ENCODE peak calls at places on chromosomes 3 and 15, in ten cellular contexts. B is adrenal gland, V is thoracic aorta, L is ovary, D is HFF-Myc, K is retinal pigment epithelial cell, Y is cardiac fibroblast, I is fibroblast of pulmonary artery, S is upper lobe of right lung, H is K562. X is an unnamed sample.

GRCh38 chr3:66454464-66454859 is 46.4 kb downstream of the LRIG1 start:
- DNase-seq in I (no peak), S (no peak), H (no peak), L (no peak), K (no peak), Y (no peak), D (no peak), B (no peak), V (no peak), X (no peak)

GRCh38 chr15:90451215-90451850 is 63.3 kb downstream of the IQGAP1 start:
- DNase-seq in K (no peak), S (no peak), H (no peak), V (no peak), B (no peak), I (no peak), L (no peak), Y (peak), D (peak), X (no peak)

GRCh38 chr3:13108861-13109260 is 35.6 kb upstream of the IQSEC1 start:
- DNase-seq in I (no peak), D (no peak), B (no peak), H (no peak), V (no peak), L (no peak), Y (no peak), S (peak), K (no peak), X (no peak)

GRCh38 chr15:62803856-62804400 is 238.6 kb upstream of the TPM1 start:
- DNase-seq in B (no peak), V (no peak), Y (no peak), S (no peak), I (no peak), H (no peak), D (no peak), L (no peak), K (no peak), X (no peak)

GRCh38 chr15:93418566-93418965 is 329.6 kb upstream of the RGMA start:
- DNase-seq in B (no peak), K (no peak), Y (no peak), V (no peak), H (no peak), I (no peak), D (no peak), L (no peak), S (no peak), X (no peak)

GRCh38 chr3:59981377-59981776 is 931.6 kb upstream of the CFAP20DC start:
- DNase-seq in S (no peak), Y (no peak), B (no peak), V (no peak), D (no peak), I (no peak), H (no peak), K (no peak), L (no peak), X (no peak)

GRCh38 chr15:94259863-94260262 is 28.5 kb downstream of the MCTP2 start:
- DNase-seq in B (no peak), S (no peak), Y (no peak), I (no peak), K (no peak), D (no peak), H (no peak), V (no peak), L (no peak), X (no peak)

GRCh38 chr3:14519406-14519805 is 20.7 kb downstream of the GRIP2 start:
- DNase-seq in Y (no peak), D (no peak), K (no peak), I (no peak), S (peak), V (no peak), L (peak), B (no peak), H (no peak), X (no peak)

GRCh38 chr3:71991681-71992080 is 206.7 kb upstream of the PROK2 start:
- DNase-seq in V (no peak), H (no peak), L (no peak), I (no peak), B (no peak), K (no peak), D (no peak), Y (no peak), S (no peak), X (no peak)

GRCh38 chr15:70111203-70112017 is 13.7 kb upstream of the TLE3 start:
- DNase-seq in B (peak), S (no peak), H (peak), V (no peak), L (peak), K (peak), D (peak), I (peak), Y (peak), X (no peak)

GRCh38 chr3:99934984-99935797 is 117.5 kb downstream of the CMSS1 start:
- DNase-seq in Y (peak), K (no peak), L (no peak), I (peak), H (no peak), S (no peak), B (no peak), D (no peak), V (no peak), X (no peak)

GRCh38 chr3:16064660-16065414 is 109.6 kb upstream of the GALNT15 start:
- DNase-seq in B (peak), K (no peak), Y (peak), D (peak), L (peak), S (no peak), H (no peak), V (peak), I (peak), X (no peak)

GRCh38 chr3:51718547-51719412 is 11.9 kb downstream of the GRM2 start:
- DNase-seq in K (no peak), D (no peak), S (peak), I (peak), L (no peak), V (no peak), Y (peak), H (peak), B (peak), X (no peak)

GRCh38 chr3:81394656-81395055 is 366.8 kb downstream of the GBE1 start:
- DNase-seq in V (no peak), S (no peak), L (no peak), B (no peak), H (no peak), K (peak), Y (no peak), I (no peak), D (no peak), X (no peak)

GRCh38 chr15:81877533-81878227 is 168.1 kb downstream of the MEX3B start:
- DNase-seq in K (no peak), H (no peak), L (no peak), Y (no peak), B (no peak), S (no peak), V (no peak), D (no peak), I (no peak), X (no peak)

GRCh38 chr3:106376016-106376415 is 507.2 kb upstream of the CBLB start:
- DNase-seq in H (no peak), Y (no peak), D (no peak), S (no peak), K (no peak), L (no peak), V (no peak), I (no peak), B (no peak), X (no peak)

GRCh38 chr3:143973352-143974021 is 1.9 kb downstream of the DIPK2A start:
- DNase-seq in Y (peak), I (peak), V (no peak), B (peak), S (no peak), L (peak), H (peak), D (no peak), K (peak), X (no peak)

GRCh38 chr3:99505646-99506269 is 132.6 kb upstream of the COL8A1 start:
- DNase-seq in Y (peak), L (no peak), B (no peak), K (no peak), H (peak), I (peak), S (no peak), D (peak), V (peak), X (no peak)

GRCh38 chr3:58693929-58694850 is 27.6 kb upstream of the FAM3D start:
- DNase-seq in K (no peak), I (no peak), L (no peak), Y (no peak), S (no peak), B (no peak), D (no peak), V (no peak), H (no peak), X (no peak)

GRCh38 chr15:69810441-69811071 is 287.2 kb downstream of the TLE3 start:
- DNase-seq in L (no peak), I (no peak), S (no peak), K (peak), V (no peak), Y (no peak), D (no peak), H (no peak), B (no peak), X (no peak)

GRCh38 chr15:72532991-72533601 is 59.0 kb downstream of the ARIH1 start:
- DNase-seq in L (no peak), K (no peak), V (no peak), H (peak), D (no peak), S (no peak), I (no peak), B (no peak), Y (no peak), X (no peak)

GRCh38 chr15:28014623-28015200 is 84.4 kb downstream of the OCA2 start:
- DNase-seq in H (no peak), K (no peak), Y (no peak), D (no peak), B (no peak), V (no peak), I (no peak), S (no peak), L (no peak), X (no peak)

GRCh38 chr3:32857921-32858320 is 40.1 kb downstream of the TRIM71 start:
- DNase-seq in D (no peak), I (no peak), L (no peak), H (no peak), B (no peak), V (no peak), K (no peak), Y (no peak), S (no peak), X (no peak)

GRCh38 chr3:148873270-148873927 is 8.3 kb downstream of the CPA3 start:
- DNase-seq in L (no peak), S (no peak), B (no peak), V (no peak), D (no peak), H (no peak), Y (no peak), I (no peak), K (no peak), X (no peak)

GRCh38 chr15:82060817-82061216 is 15.0 kb upstream of the MEX3B start:
- DNase-seq in L (no peak), Y (no peak), V (no peak), I (no peak), B (no peak), S (no peak), K (no peak), H (no peak), D (no peak), X (no peak)

GRCh38 chr15:93025625-93025982 is 63.4 kb downstream of the RGMA start:
- DNase-seq in V (no peak), S (no peak), Y (no peak), H (no peak), I (no peak), K (no peak), B (no peak), L (no peak), D (no peak), X (no peak)

GRCh38 chr15:60457985-60458384 is 21.0 kb downstream of the ICE2 start:
- DNase-seq in I (no peak), L (no peak), K (no peak), V (no peak), D (no peak), B (no peak), Y (no peak), S (no peak), H (no peak), X (no peak)

GRCh38 chr3:188255190-188255589 is 101.2 kb downstream of the LPP start:
- DNase-seq in H (no peak), L (no peak), S (no peak), I (no peak), B (no peak), D (no peak), V (no peak), K (no peak), Y (no peak), X (no peak)

GRCh38 chr15:45333550-45333949 is 44.8 kb downstream of the GATM start:
- DNase-seq in L (peak), B (peak), K (no peak), Y (peak), S (no peak), D (peak), I (peak), H (no peak), V (no peak), X (no peak)

GRCh38 chr15:40034186-40034946 is 4.6 kb downstream of the SRP14 start:
- DNase-seq in V (no peak), L (no peak), Y (no peak), I (no peak), H (no peak), S (no peak), D (no peak), K (no peak), B (no peak), X (no peak)

GRCh38 chr15:89174476-89174875 is 46.9 kb downstream of the RLBP1 start:
- DNase-seq in S (no peak), L (no peak), V (no peak), D (no peak), B (no peak), K (no peak), H (no peak), I (peak), Y (peak), X (no peak)

GRCh38 chr15:98801234-98801561 is 152.9 kb downstream of the IGF1R start:
- DNase-seq in B (no peak), H (no peak), L (no peak), Y (no peak), D (no peak), V (no peak), K (no peak), S (no peak), I (no peak), X (no peak)

GRCh38 chr3:10242182-10243065 is 5.8 kb upstream of the TATDN2 start:
- DNase-seq in I (peak), B (no peak), S (no peak), L (no peak), V (no peak), H (peak), D (no peak), Y (peak), K (no peak), X (peak)

GRCh38 chr3:69500604-69501003 is 114.7 kb upstream of the FRMD4B start:
- DNase-seq in I (no peak), K (no peak), V (no peak), H (no peak), B (peak), S (no peak), D (no peak), Y (no peak), L (no peak), X (no peak)

GRCh38 chr3:2992534-2992933 is 117.6 kb downstream of the IL5RA start:
- DNase-seq in Y (no peak), H (no peak), V (no peak), B (no peak), K (no peak), D (no peak), I (no peak), S (no peak), L (no peak), X (no peak)

GRCh38 chr3:140910860-140911259 is 30.8 kb upstream of the SLC25A36 start:
- DNase-seq in L (no peak), S (no peak), Y (peak), H (peak), K (no peak), V (no peak), D (no peak), B (peak), I (peak), X (no peak)

GRCh38 chr3:175726228-175726627 is 867.1 kb downstream of the NAALADL2 start:
- DNase-seq in I (no peak), K (no peak), S (no peak), V (no peak), Y (no peak), D (no peak), L (no peak), H (no peak), B (no peak), X (no peak)

GRCh38 chr15:85496146-85496545 is 115.7 kb downstream of the AKAP13 start:
- DNase-seq in H (no peak), V (no peak), B (no peak), D (no peak), K (no peak), L (no peak), S (no peak), Y (no peak), I (no peak), X (no peak)

DNA sequence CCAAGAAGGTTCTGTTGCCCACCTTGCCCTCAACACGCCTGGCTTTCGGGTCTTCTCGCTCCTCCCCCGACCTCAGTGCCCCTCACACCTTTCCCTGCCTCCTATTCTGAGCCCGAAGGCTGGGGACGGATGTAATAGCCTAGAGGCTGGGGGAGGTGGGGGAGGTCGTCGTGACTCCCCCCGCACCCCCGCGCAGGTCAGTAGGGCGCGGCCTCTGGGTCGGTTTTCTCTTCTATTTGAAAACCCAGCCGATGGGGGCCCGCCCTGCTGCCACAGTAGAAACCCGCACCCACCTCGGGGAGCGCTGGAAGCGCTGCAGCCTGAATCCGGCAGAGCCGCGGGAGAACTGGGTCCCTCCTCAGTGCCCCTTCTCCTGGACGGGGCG is 1.0 kb upstream of the RBPMS2 start:
- DNase-seq in L (peak), H (no peak), B (no peak), Y (no peak), S (no peak), I (no peak), D (no peak), K (no peak), V (no peak), X (no peak)
- H3K4me3 ChIP-seq in L (peak), H (no peak), B (peak), Y (no peak), S (peak), I (peak), D (no peak), K (peak), V (peak), X (peak)

GRCh38 chr3:126945171-126945721 is 37.7 kb upstream of the PLXNA1 start:
- DNase-seq in S (no peak), I (no peak), V (no peak), K (no peak), B (no peak), H (peak), Y (no peak), L (no peak), D (no peak), X (no peak)
- TF ChIP-seq CTCF in S (no peak), I (no peak), V (no peak), K (no peak), B (no peak), H (peak), Y (no peak), L (no peak), D (peak), X (no peak)

DNA sequence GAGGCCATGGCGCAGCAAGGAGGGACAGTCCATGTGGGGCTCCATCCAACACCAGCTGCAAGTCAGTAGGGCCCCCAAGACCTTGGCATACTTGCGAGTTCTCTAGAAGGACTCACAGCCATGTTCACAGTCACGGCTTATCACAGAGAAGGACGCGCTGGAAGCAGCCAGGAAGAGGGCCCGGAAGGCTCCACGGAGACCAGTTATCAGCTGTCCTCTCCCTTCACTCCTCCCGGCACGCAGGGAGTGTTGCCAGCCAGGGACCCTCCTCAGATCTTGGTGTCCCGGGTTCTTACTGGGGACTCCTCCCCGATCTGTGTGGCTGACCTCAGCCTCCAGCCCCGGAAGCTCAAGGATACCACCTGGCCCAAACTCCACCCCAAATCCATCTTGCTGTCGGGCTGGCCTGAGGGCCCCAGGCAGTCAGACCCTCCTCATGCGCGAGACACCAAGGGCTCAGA is 68.0 kb downstream of the SLTM start:
- DNase-seq in B (no peak), V (no peak), Y (peak), K (no peak), L (peak), H (no peak), S (no peak), I (peak), D (no peak), X (no peak)
- H3K4me3 ChIP-seq in B (peak), V (peak), Y (peak), K (peak), L (peak), H (no peak), S (peak), I (peak), D (no peak), X (no peak)

DNA sequence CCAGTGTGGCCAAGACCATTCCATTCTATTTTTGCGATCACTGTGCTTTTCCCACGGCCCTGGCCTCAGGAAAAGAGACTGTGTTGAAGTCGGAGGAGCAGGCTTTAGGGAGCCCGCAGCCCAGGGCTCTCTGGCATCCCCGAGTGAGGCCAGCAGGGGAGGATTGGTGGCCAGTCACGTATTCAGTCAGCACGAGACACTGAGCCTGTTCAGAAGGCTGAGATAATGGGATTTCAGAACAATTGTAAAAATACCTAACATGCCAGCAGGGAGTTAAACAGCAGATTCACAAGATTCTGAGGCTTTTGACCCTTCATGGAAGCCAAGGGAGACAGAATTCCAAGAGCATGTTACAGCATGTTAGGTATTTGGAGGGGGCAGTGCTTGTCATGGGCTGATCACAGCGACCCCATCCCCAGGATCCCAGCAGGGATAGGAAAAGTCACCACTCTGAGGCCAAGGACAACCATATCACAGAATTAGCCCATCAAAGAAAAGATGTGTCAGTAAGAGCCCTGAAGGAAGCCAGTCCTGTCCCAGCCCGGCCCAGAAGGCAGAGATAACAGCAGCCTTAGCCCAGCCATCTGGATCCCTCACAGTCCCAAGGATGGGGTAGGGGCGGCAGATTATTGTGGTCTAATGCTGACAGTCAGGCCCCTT is 40.6 kb downstream of the AMOTL2 start:
- DNase-seq in V (no peak), D (no peak), K (no peak), S (no peak), H (no peak), Y (peak), L (no peak), I (peak), B (no peak), X (no peak)
- TF ChIP-seq CTCF in V (no peak), D (peak), K (peak), S (no peak), H (no peak), Y (peak), L (no peak), I (peak), B (no peak), X (no peak)

GRCh38 chr3:62837145-62837787 is 38.0 kb downstream of the CADPS start:
- DNase-seq in S (no peak), Y (no peak), V (no peak), B (no peak), L (no peak), H (no peak), K (no peak), D (no peak), I (no peak), X (no peak)

GRCh38 chr3:62833538-62833937 is 41.7 kb downstream of the CADPS start:
- DNase-seq in B (no peak), D (no peak), I (no peak), Y (peak), V (no peak), K (no peak), S (no peak), L (no peak), H (peak), X (no peak)

GRCh38 chr3:62832569-62832968 is 42.6 kb downstream of the CADPS start:
- DNase-seq in H (no peak), D (no peak), K (no peak), S (no peak), L (no peak), B (no peak), Y (no peak), I (no peak), V (no peak), X (no peak)

GRCh38 chr3:62835594-62836236 is 39.5 kb downstream of the CADPS start:
- DNase-seq in B (no peak), Y (no peak), K (no peak), I (no peak), L (no peak), H (no peak), S (no peak), V (no peak), D (no peak), X (no peak)
- H3K4me3 ChIP-seq in B (no peak), Y (no peak), K (no peak), I (no peak), L (no peak), H (no peak), S (no peak), V (no peak), D (no peak), X (no peak)